ENCODE peak calls at places on chromosomes 11 and 22, in six cellular contexts. Z, T, S, M, J and E are unnamed samples.
A peak's percentile ranks its signal among the peaks of the same experiment; 100 is the strongest.

GRCh38 chr22:46453006-46453828 is 84.2 kb downstream of the CELSR1 start:
- DNase-seq in Z (no peak), T (peak; percentile 83), S (no peak), M (no peak), J (no peak), E (no peak)

GRCh38 chr11:102062106-102062505 is 14.9 kb downstream of the CFAP300 start:
- DNase-seq in Z (no peak), T (no peak), S (no peak), M (no peak), J (no peak), E (no peak)

GRCh38 chr11:36131719-36132349 is 157.4 kb downstream of the COMMD9 start:
- DNase-seq in Z (peak; percentile 53), T (peak; percentile 20), S (peak; percentile 69), M (peak; percentile 16), J (no peak), E (no peak)

GRCh38 chr11:120248551-120249278 is 8.8 kb downstream of the POU2F3 start:
- DNase-seq in Z (peak; percentile 75), T (no peak), S (no peak), M (no peak), J (no peak), E (no peak)

GRCh38 chr22:49968313-49968830 is 7.8 kb downstream of the PIM3 start:
- DNase-seq in Z (no peak), T (no peak), S (peak; percentile 40), M (no peak), J (no peak), E (no peak)

GRCh38 chr11:109853156-109853776 is 239.9 kb upstream of the ZC3H12C start:
- DNase-seq in Z (peak; percentile 79), T (peak; percentile 15), S (no peak), M (peak; percentile 22), J (no peak), E (peak; percentile 54)

GRCh38 chr22:46293591-46294260 is 2.9 kb upstream of the GTSE1 start:
- DNase-seq in Z (no peak), T (no peak), S (no peak), M (no peak), J (no peak), E (no peak)

GRCh38 chr11:21806982-21807749 is 385.7 kb upstream of the ANO5 start:
- DNase-seq in Z (no peak), T (no peak), S (no peak), M (no peak), J (no peak), E (no peak)

DNA sequence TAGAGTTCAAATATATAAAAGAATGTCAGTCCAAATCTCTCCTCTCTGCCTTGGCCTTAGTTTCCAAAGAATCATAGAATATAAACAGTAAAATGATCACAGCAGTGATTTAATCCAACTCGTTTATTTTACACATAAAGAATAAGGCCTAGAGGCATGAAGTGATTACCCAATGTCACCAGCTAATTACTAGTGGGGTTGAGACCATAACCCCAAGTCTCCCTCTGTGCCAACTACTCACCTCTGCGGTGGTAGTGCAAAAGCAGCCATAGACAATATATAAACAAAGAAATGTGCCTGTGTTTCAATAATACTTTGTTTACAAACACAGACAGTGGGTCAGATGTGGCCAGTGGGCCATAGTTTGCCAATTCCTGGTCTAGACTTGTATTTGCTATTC is 96.6 kb upstream of the FAT3 start:
- DNase-seq in Z (no peak), T (no peak), S (no peak), M (no peak), J (no peak), E (no peak)
- H3K4me3 ChIP-seq in Z (no peak overlapping the region), T (no peak overlapping the region), S (no peak overlapping the region), M (no peak overlapping the region), J (no peak overlapping the region), E (no peak overlapping the region)

DNA sequence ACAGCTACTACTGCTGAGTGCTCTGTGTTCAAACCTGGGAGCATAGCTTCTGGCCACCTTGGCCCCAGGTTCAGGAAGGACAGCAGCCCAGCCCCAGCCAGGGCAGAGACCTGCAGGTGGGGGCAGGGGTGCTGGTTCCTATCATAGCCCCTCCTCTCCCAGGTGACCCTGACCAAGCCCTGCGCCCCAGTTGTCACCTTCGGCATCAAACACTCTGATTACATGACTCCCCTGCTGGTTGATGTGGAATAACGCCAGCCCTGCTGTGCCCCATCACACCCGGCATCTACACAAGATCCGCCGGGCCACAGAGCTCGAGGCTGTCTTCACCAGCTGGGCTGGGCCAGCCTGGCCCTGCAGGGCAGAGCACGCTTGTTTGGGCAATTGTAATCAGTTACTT is 6.9 kb downstream of the SCGB1C1 start:
- DNase-seq in Z (no peak), T (no peak), S (no peak), M (no peak), J (no peak), E (no peak)
- TF ChIP-seq CTCF in Z (no peak), T (no peak), S (no peak), M (peak; percentile 11), J (no peak), E (no peak)

DNA sequence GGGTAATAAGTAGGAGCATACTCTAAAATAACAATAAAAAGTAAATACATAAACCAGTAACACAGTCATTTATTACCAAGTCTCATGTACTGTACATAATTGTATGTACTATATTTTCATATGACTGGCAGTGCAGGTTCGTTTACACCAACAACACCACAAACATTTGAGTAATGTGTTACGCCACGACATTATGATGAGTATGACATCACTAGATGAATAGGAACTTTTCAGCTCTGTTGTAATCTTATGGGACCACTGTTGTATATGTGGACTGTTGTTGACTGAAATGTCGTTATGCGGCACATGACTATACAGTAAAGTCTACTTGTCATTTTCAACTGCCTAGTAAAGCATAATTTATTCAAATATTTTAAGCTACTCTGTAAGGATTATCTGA is 18.6 kb downstream of the KIF18A start:
- DNase-seq in Z (no peak), T (no peak), S (no peak), M (no peak), J (no peak), E (no peak)
- H3K4me3 ChIP-seq in Z (no peak overlapping the region), T (no peak overlapping the region), S (no peak overlapping the region), M (no peak overlapping the region), J (no peak overlapping the region), E (no peak overlapping the region)

GRCh38 chr11:114892381-114893197 is 214.3 kb downstream of the NXPE2 start:
- DNase-seq in Z (peak; percentile 9), T (no peak), S (no peak), M (peak; percentile 33), J (peak; percentile 5), E (no peak)
- TF ChIP-seq CTCF in Z (peak; percentile 65), T (peak; percentile 23), S (no peak), M (peak; percentile 69), J (no peak), E (peak; percentile 30)

DNA sequence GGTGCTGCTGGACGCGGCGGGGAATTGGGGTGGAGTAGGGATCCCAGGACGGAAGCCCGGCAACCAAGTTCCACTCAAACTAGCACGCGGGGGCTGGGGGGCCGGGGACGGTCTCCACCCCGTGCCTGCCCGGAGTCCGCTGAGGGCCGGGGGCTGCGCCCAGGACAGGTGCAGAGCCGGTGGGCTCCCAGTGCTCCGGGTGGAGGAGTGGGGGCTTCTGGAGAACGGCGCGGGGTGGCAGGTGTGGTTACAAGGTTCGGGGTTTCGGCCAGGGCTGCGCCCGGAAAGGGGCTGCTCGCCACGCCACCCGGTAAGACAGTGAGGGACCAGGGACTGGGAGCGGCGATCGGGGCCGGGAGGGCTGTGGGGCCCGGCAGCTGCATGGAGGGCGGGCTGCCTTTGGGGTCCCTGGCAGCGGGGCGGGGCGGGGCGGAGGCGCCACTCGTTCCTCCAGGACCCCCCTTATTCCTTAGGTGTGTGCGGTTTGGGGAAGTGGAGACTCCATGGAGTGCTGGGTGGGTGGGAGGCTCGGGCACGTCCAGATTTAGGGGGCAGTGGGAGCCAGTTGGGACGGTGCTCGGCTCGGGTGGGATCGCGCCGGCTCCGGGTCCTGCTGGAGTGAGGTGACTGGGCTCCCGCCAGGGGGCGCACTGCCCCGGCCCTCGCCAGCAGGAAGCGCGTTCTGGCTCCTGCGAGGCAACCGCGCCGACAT is 767 bp downstream of the TSPAN18 start:
- DNase-seq in Z (peak; percentile 81), T (peak; percentile 16), S (peak; percentile 87), M (peak; percentile 83), J (peak; percentile 93), E (no peak)
- H3K4me3 ChIP-seq in Z (peak overlapping the region; percentile 52), T (no peak overlapping the region), S (peak overlapping the region; percentile 55), M (peak overlapping the region; percentile 90), J (peak overlapping the region; percentile 56), E (no peak overlapping the region)

DNA sequence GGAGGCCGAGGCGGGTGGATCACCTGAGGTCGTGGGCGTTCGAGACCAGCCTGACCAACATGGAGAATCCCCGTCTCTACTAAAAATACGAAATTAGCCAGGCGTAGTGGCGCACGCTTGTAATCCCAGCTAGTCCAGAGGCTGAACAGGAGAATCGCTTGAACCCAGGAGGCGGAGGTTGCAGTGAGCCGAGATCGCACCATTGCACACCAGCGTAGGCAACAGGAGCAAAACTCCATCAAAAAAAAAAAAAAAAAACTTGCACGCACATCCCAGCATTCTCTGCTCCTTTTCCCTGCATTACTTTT is 934 bp upstream of the ATL3 start:
- DNase-seq in Z (no peak), T (no peak), S (no peak), M (no peak), J (no peak), E (no peak)
- TF ChIP-seq CTCF in Z (no peak), T (no peak), S (no peak), M (no peak), J (no peak), E (no peak)

DNA sequence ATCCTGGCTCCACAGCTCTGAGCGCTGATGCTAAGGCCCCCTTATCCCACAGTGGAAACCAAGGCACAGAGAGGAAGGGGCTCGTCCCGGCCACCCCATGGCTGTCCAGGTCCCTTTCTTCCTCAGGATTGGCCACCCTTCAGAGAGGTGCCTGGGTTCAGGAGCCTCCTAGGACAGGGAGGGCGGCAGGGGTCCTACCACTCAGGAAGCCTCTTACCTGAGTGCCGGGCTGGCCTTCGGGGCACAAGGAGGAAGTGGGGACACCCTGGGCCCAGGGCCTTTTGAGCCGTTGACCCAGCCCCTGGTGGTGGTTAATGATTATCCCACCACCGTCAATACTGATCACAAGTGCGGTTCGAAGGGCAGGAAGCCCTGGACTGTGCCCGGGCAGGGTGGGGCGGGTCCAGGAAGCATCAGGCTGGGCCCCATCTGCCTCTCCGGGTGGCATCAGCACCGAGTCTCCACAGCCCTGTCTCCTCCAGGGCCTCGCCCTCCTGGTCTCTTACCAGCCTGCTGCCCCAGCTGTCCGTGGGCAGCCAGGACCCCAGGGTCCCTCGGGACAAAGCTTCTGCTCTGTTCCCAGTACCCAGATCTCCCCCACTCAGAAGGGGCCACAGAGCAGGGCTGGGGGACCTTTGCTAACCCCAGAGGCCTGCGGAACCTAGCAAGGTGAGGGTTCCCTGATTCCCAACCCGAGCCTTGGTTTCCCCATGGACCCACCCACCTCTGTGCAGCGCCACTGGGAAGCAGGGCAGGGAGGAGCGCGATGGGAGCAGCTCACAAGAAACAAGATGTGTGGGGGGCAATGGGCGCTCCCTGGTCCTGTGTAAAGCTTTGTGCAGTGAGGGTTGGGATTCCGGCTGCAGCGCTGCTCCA is 15.0 kb upstream of the EHD1 start:
- DNase-seq in Z (no peak), T (peak; percentile 91), S (no peak), M (no peak), J (peak; percentile 60), E (no peak)
- H3K4me3 ChIP-seq in Z (no peak overlapping the region), T (peak overlapping the region; percentile 96), S (peak overlapping the region; percentile 14), M (no peak overlapping the region), J (peak overlapping the region; percentile 49), E (no peak overlapping the region)

GRCh38 chr11:73372371-73372993 is 3.7 kb upstream of the RELT start:
- DNase-seq in Z (peak; percentile 37), T (peak; percentile 25), S (no peak), M (no peak), J (peak; percentile 58), E (no peak)
- TF ChIP-seq CTCF in Z (peak; percentile 20), T (peak; percentile 16), S (no peak), M (peak; percentile 29), J (no peak), E (no peak)